ENCODE peak calls at places on chromosomes 7 and 10, in ten cellular contexts. A is CD4-positive, alpha-beta T cell; Z is RWPE1; K is choroid plexus epithelial cell; Y is osteoblast; L is B cell; W is A549; X is CD8-positive, alpha-beta T cell; F is SK-N-SH; I is GM06990. N is an unnamed sample.

GRCh38 chr10:59177031-59177861 is 803 bp downstream of the PHYHIPL start:
- DNase-seq in A (no peak), I (peak), Y (peak), X (no peak), Z (peak), W (peak), L (no peak), F (peak), K (peak), N (peak)

GRCh38 chr10:61662794-61663259 is at the start of gene CABCOCO1:
- DNase-seq in X (no peak), W (peak), Z (peak), Y (peak), I (no peak), K (peak), L (peak), A (no peak), F (peak), N (peak)

GRCh38 chr10:10804998-10805737 is 212.5 kb upstream of the CELF2 start:
- DNase-seq in F (no peak), K (peak), Y (no peak), L (no peak), I (no peak), Z (peak), A (no peak), W (no peak), X (no peak), N (no peak)

GRCh38 chr10:60495357-60495756 is 105.7 kb upstream of the ANK3 start:
- DNase-seq in W (no peak), L (no peak), Y (peak), K (peak), Z (no peak), F (no peak), I (no peak), A (no peak), X (no peak), N (no peak)

GRCh38 chr7:101550641-101551531 is 78.2 kb downstream of the MYL10 start:
- DNase-seq in Z (no peak), K (no peak), A (no peak), L (no peak), F (peak), X (no peak), W (no peak), Y (peak), I (no peak), N (peak)

GRCh38 chr7:92325850-92326249 is 80.1 kb downstream of the ANKIB1 start:
- DNase-seq in Y (no peak), K (peak), X (no peak), A (no peak), W (no peak), Z (no peak), I (no peak), F (no peak), L (no peak), N (no peak)

GRCh38 chr7:51123322-51124021 is 193.1 kb downstream of the COBL start:
- DNase-seq in A (peak), F (no peak), K (peak), W (peak), Z (peak), Y (peak), I (no peak), L (no peak), X (no peak), N (no peak)

GRCh38 chr10:119651514-119652327 is 541 bp downstream of the BAG3 start:
- DNase-seq in Y (peak), X (no peak), K (no peak), F (no peak), L (peak), W (no peak), A (peak), Z (peak), I (no peak), N (peak)

GRCh38 chr10:12491491-12491890 is 142.1 kb downstream of the CAMK1D start:
- DNase-seq in X (no peak), I (no peak), A (no peak), Y (no peak), L (no peak), F (no peak), K (no peak), W (no peak), Z (no peak), N (no peak)

GRCh38 chr7:115043605-115044004 is 121.7 kb downstream of the MDFIC start:
- DNase-seq in Y (no peak), X (no peak), F (no peak), Z (no peak), I (no peak), A (no peak), L (no peak), K (no peak), W (no peak), N (no peak)

GRCh38 chr10:94757916-94758315 is 4.6 kb upstream of the CYP2C19 start:
- DNase-seq in F (no peak), X (no peak), A (no peak), I (no peak), Z (no peak), Y (no peak), W (no peak), L (no peak), K (no peak), N (no peak)

GRCh38 chr7:42285383-42285824 is 48.4 kb upstream of the GLI3 start:
- DNase-seq in F (no peak), I (no peak), K (peak), W (no peak), L (no peak), X (no peak), A (no peak), Y (no peak), Z (no peak), N (no peak)

GRCh38 chr7:1942026-1942703 is 272.1 kb downstream of the ELFN1 start:
- DNase-seq in A (no peak), X (no peak), K (no peak), L (no peak), I (no peak), Y (no peak), W (no peak), Z (no peak), F (no peak), N (no peak)

GRCh38 chr7:26156454-26157365 is 4.7 kb downstream of the NFE2L3 start:
- DNase-seq in Z (peak), I (peak), K (peak), Y (peak), W (peak), L (peak), A (no peak), F (no peak), X (no peak), N (no peak)

GRCh38 chr7:151082151-151083070 is 882 bp downstream of the TMUB1 start:
- DNase-seq in Z (no peak), A (no peak), K (no peak), F (no peak), X (no peak), L (no peak), W (no peak), Y (peak), I (no peak), N (no peak)

GRCh38 chr10:25899304-25899703 is 34.7 kb upstream of the MYO3A start:
- DNase-seq in Z (no peak), X (no peak), L (no peak), I (no peak), A (no peak), Y (no peak), W (no peak), K (no peak), F (no peak), N (no peak)

GRCh38 chr7:128919881-128920789 is 9.6 kb upstream of the KCP start:
- DNase-seq in Z (no peak), L (no peak), I (no peak), X (no peak), Y (peak), K (no peak), F (peak), W (no peak), A (no peak), N (no peak)
- TF ChIP-seq CTCF in Z (no peak), L (no peak), I (peak), X (no peak), Y (no peak), K (no peak), F (no peak), W (no peak), A (no peak), N (no peak)

GRCh38 chr7:120185940-120186682 is 86.9 kb upstream of the KCND2 start:
- DNase-seq in X (no peak), K (peak), Y (no peak), Z (no peak), W (no peak), L (no peak), F (no peak), I (no peak), A (no peak), N (no peak)

GRCh38 chr7:120186688-120187087 is 86.3 kb upstream of the KCND2 start:
- DNase-seq in A (no peak), F (no peak), W (no peak), Z (no peak), L (no peak), X (no peak), K (no peak), I (no peak), Y (no peak), N (no peak)

GRCh38 chr7:120190109-120190508 is 82.9 kb upstream of the KCND2 start:
- DNase-seq in Y (no peak), W (no peak), X (no peak), Z (no peak), A (no peak), L (no peak), I (no peak), K (no peak), F (no peak), N (no peak)

GRCh38 chr7:120190566-120190965 is 82.4 kb upstream of the KCND2 start:
- DNase-seq in W (no peak), I (no peak), X (no peak), L (no peak), F (no peak), Y (no peak), Z (no peak), A (no peak), K (no peak), N (no peak)

DNA sequence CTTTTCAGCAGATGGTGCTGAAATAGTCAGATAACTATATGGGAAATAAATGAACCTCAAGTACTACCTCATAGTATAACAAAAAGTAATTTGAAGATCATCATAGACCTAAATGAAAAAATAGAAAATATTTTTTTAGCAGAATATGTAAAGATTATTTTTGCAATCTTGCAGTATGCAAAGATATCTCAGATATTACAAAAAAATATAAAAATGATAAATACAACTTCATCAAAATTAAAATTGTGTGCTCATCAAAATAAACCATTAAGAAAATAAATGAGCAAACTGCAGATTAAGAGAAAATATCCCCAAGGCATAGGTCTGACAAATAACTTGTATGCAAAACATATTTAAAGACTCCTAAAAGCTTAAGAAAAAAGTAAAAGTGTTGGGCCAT is 83.4 kb upstream of the KCND2 start:
- DNase-seq in X (no peak), L (no peak), Z (no peak), W (no peak), I (no peak), K (no peak), Y (no peak), F (no peak), A (no peak), N (no peak)
- TF ChIP-seq CTCF in X (no peak), L (no peak), Z (no peak), W (no peak), I (no peak), K (no peak), Y (no peak), F (no peak), A (no peak), N (no peak)

GRCh38 chr7:43726466-43726865 is 2.9 kb downstream of the COA1 start:
- DNase-seq in W (no peak), L (no peak), Y (no peak), I (no peak), F (no peak), A (no peak), K (no peak), Z (no peak), X (no peak), N (no peak)

GRCh38 chr7:43725251-43725650 is 4.1 kb downstream of the COA1 start:
- DNase-seq in I (no peak), Y (no peak), A (no peak), Z (no peak), K (peak), W (no peak), X (no peak), F (no peak), L (no peak), N (no peak)

GRCh38 chr7:43727003-43727402 is 2.3 kb downstream of the COA1 start:
- DNase-seq in F (no peak), I (no peak), X (no peak), L (no peak), Y (no peak), Z (no peak), A (no peak), K (no peak), W (no peak), N (no peak)

GRCh38 chr7:43729214-43729923 is at the start of gene COA1:
- DNase-seq in L (peak), F (peak), X (peak), Y (peak), K (peak), W (peak), Z (peak), I (peak), A (peak), N (peak)

GRCh38 chr7:43727494-43727893 is 1.8 kb downstream of the COA1 start:
- DNase-seq in L (no peak), Y (no peak), K (no peak), I (no peak), W (no peak), A (no peak), X (no peak), Z (no peak), F (no peak), N (no peak)
- TF ChIP-seq CTCF in L (no peak), Y (no peak), K (no peak), I (no peak), W (no peak), A (no peak), X (no peak), Z (no peak), F (peak), N (peak)

GRCh38 chr10:34814228-34815173 is 595 bp downstream of the PARD3 start:
- DNase-seq in Y (peak), W (peak), X (no peak), A (no peak), F (peak), L (no peak), I (peak), Z (peak), K (no peak), N (peak)
- TF ChIP-seq CTCF in Y (no peak), W (peak), X (no peak), A (no peak), F (no peak), L (no peak), I (no peak), Z (no peak), K (no peak), N (peak)

GRCh38 chr10:16119445-16119844 is 259.1 kb upstream of the MINDY3 start:
- DNase-seq in A (no peak), W (no peak), I (no peak), Y (no peak), K (no peak), F (no peak), L (no peak), Z (no peak), X (no peak), N (no peak)

GRCh38 chr10:16120563-16120962 is 260.3 kb upstream of the MINDY3 start:
- DNase-seq in K (no peak), A (no peak), W (no peak), I (no peak), Y (no peak), X (no peak), Z (no peak), L (no peak), F (no peak), N (no peak)

GRCh38 chr10:16117305-16117695 is 257.0 kb upstream of the MINDY3 start:
- DNase-seq in K (no peak), F (no peak), W (no peak), A (no peak), I (no peak), L (no peak), X (no peak), Y (no peak), Z (no peak), N (no peak)

DNA sequence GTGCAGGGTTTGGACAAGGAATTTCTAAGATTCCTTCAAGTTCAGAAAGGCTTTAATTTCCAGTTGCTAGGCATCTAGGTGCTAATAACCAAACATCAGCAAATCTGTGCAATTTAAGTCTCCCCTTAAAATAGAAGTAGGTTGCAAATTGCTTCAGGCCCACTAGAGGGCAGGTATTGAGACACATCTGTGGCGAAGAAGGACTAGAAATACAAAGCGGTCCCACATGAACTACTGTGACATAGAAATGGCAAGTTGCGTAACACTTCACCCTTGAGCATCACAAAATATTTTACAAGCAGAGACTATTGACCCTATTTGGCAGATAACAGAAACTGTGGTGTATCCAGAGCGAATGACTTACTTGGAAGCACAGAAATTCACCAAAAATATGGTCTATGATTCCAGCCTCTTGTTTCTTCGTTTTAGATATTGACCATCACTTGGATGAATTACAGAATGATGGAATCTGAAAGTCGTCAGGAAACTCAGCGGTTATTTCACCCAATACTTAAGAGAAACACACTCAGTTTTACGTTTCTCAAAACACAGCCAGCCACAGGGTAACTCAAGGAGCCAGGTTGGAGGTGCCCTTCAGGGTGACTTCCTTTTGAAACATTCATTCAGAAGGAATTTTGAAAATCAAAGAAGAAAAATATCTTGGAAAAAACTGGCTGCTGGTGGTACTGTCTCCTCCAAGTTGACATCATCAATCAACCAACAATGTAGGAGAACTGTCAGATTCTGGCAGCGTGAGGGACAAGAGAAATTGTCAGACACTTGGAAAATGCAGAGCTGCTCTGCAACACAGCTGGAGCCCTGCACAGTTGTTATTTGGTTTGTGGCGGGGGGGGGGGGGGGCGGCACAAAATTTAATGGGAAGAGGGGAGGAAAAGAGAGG is 256.3 kb upstream of the MINDY3 start:
- DNase-seq in X (no peak), A (no peak), I (no peak), W (peak), Z (no peak), F (peak), Y (no peak), L (no peak), K (peak), N (peak)
- TF ChIP-seq CTCF in X (no peak), A (no peak), I (peak), W (peak), Z (peak), F (peak), Y (peak), L (peak), K (peak), N (peak)

DNA sequence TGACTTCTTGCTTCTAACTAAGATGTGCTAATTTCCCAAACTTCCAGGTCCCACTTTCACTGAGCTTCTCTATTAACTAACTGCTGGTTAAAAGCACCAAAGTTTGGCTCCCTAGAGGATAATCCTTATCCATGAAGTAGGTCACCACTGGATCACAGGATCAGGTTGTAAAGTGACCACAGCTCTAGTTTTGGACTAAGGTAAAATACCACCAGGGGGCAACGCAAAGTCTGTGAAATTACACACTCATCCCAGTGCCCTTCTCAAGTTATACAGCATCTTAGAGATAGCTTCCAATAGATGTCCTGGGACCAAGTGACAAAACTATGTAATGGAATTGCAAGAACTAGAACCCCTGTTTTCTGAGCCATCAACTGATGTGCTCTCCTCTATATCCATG is 116.4 kb upstream of the ASAH2 start:
- DNase-seq in A (no peak), Z (no peak), Y (no peak), L (no peak), I (no peak), X (no peak), K (peak), W (peak), F (peak), N (peak)
- TF ChIP-seq CTCF in A (peak), Z (peak), Y (peak), L (no peak), I (peak), X (no peak), K (peak), W (peak), F (peak), N (peak)

DNA sequence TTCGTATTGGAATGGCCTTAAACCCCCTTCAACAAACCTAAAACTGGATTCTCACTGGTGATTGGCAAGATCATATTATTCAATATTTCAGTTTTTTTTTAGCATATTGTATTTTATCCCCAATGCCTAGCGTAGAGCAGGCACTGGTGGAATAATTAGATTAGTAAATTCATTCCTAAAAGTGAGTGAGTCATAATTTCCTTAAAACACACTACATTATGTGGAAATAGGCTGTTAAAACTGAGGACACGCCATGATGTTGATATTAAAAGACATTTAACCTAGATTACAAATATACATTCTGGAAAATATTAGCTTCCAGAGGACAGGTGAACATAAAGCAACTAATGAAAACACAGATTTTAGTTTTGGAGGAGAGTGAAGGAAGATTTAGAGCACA is 463.9 kb downstream of the PARD3 start:
- DNase-seq in W (no peak), K (peak), A (no peak), X (no peak), Z (no peak), Y (peak), L (no peak), I (no peak), F (no peak), N (no peak)
- TF ChIP-seq CTCF in W (no peak), K (no peak), A (no peak), X (no peak), Z (no peak), Y (no peak), L (no peak), I (no peak), F (no peak), N (no peak)